ENCODE peak calls at places on chromosomes 4 and X, in six cellular contexts. F, G, A, Z, M and R are unnamed samples.
A peak's percentile ranks its signal among the peaks of the same experiment; 100 is the strongest.

GRCh38 chr4:3368841-3369760 is 72.7 kb upstream of the HGFAC start:
- DNase-seq in F (no peak), G (no peak), A (no peak), Z (no peak), M (peak; percentile 64), R (no peak)

GRCh38 chrX:35046646-35047231 is 104.1 kb downstream of the FAM47B start:
- DNase-seq in F (no peak), G (no peak), A (no peak), Z (no peak), M (no peak), R (no peak)

GRCh38 chr4:67087897-67088296 is 457.4 kb downstream of the CENPC start:
- DNase-seq in F (no peak), G (peak; percentile 6), A (peak; percentile 74), Z (peak; percentile 43), M (no peak), R (no peak)

GRCh38 chrX:14673236-14673635 is 143.9 kb downstream of the GLRA2 start:
- DNase-seq in F (no peak), G (no peak), A (peak; percentile 56), Z (no peak), M (no peak), R (no peak)

GRCh38 chr4:34181891-34182290 is 2062.4 kb downstream of the ARAP2 start:
- DNase-seq in F (no peak), G (no peak), A (peak; percentile 69), Z (no peak), M (no peak), R (no peak)

GRCh38 chrX:6432211-6432610 is 102.7 kb downstream of the VCX3A start:
- DNase-seq in F (no peak), G (no peak), A (no peak), Z (no peak), M (no peak), R (no peak)

GRCh38 chrX:129606918-129607317 is 47.8 kb downstream of the APLN start:
- DNase-seq in F (no peak), G (peak; percentile 44), A (peak; percentile 77), Z (no peak), M (no peak), R (no peak)

GRCh38 chr4:8396762-8397406 is 43.6 kb downstream of the ACOX3 start:
- DNase-seq in F (no peak), G (no peak), A (no peak), Z (no peak), M (peak; percentile 69), R (no peak)

GRCh38 chr4:127533028-127533700 is 99.6 kb upstream of the INTU start:
- DNase-seq in F (no peak), G (no peak), A (no peak), Z (peak; percentile 53), M (no peak), R (no peak)

GRCh38 chrX:46994096-46994495 is 81.9 kb downstream of the JADE3 start:
- DNase-seq in F (no peak), G (no peak), A (no peak), Z (no peak), M (no peak), R (peak; percentile 17)

GRCh38 chr4:122662701-122663100 is 41.8 kb upstream of the IL21 start:
- DNase-seq in F (no peak), G (no peak), A (no peak), Z (no peak), M (no peak), R (no peak)

GRCh38 chrX:37454537-37455285 is 105.5 kb downstream of the PRRG1 start:
- DNase-seq in F (no peak), G (no peak), A (peak; percentile 89), Z (no peak), M (no peak), R (no peak)

GRCh38 chrX:153820601-153821000 is 9.7 kb downstream of the PDZD4 start:
- DNase-seq in F (no peak), G (no peak), A (no peak), Z (no peak), M (no peak), R (no peak)

GRCh38 chr4:67714955-67715354 is 14.0 kb upstream of the UBA6 start:
- DNase-seq in F (no peak), G (no peak), A (no peak), Z (no peak), M (no peak), R (no peak)

GRCh38 chrX:39157796-39158195 is 356.5 kb downstream of the MID1IP1 start:
- DNase-seq in F (no peak), G (no peak), A (no peak), Z (no peak), M (no peak), R (no peak)

GRCh38 chr4:3016839-3017410 is 53.6 kb downstream of the GRK4 start:
- DNase-seq in F (no peak), G (no peak), A (no peak), Z (no peak), M (no peak), R (no peak)

GRCh38 chr4:186596850-186597390 is 41.6 kb upstream of the MTNR1A start:
- DNase-seq in F (no peak), G (no peak), A (no peak), Z (no peak), M (no peak), R (no peak)

GRCh38 chr4:155618183-155618838 is 48.3 kb upstream of the GUCY1A1 start:
- DNase-seq in F (no peak), G (no peak), A (no peak), Z (no peak), M (no peak), R (no peak)

GRCh38 chr4:105710012-105710600 is 1.5 kb downstream of the GSTCD start:
- DNase-seq in F (no peak), G (no peak), A (no peak), Z (no peak), M (no peak), R (no peak)
- H3K27ac ChIP-seq in F (no peak overlapping the region), G (no peak overlapping the region), A (no peak overlapping the region), Z (no peak overlapping the region), M (no peak overlapping the region), R (no peak overlapping the region)

DNA sequence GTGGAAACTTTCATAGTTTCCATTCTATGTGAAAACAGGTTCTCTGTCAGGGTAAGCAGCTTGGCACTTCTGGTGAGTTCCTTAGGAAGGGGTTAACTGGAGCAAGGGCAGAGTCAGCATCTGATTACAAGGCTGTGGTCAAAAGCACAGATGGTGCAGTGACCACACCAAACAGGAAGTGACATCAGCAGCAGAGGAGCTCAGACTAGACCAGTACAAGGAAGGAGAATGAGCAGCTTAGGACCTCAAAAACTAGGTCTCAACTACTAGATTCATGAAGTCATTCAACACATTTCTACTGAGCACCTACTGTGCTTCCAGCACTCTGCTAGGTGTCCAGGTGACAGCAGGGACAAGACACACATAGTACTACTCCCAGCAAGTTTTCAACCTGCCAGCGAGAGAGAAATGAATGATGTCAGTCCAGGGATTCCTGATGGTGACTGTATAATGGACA is 130.2 kb downstream of the AMELX start:
- DNase-seq in F (no peak), G (no peak), A (peak; percentile 51), Z (peak; percentile 65), M (no peak), R (no peak)
- H3K27ac ChIP-seq in F (peak overlapping the region; percentile 49), G (no peak overlapping the region), A (no peak overlapping the region), Z (peak overlapping the region; percentile 11), M (no peak overlapping the region), R (no peak overlapping the region)

DNA sequence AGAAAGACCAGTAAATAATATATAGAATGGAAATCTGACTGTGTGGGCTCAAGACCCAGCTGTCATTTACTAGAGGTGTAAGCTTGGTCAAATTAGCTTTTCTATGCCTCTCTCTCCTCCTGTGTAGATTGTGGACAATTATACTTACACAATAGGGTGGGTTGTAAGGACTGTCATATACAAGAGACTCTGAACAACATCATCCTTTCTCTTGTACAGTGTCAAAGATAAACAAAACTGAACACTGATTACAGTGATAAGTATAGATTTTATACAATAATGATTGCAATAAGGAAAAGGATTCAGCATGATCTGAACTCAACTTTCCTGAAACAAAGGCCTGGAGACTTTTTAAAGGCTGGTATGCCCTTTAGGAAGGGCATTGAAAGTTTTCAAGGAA is 429.2 kb upstream of the HS3ST1 start:
- DNase-seq in F (no peak), G (no peak), A (no peak), Z (no peak), M (no peak), R (no peak)
- H3K27ac ChIP-seq in F (no peak overlapping the region), G (no peak overlapping the region), A (no peak overlapping the region), Z (no peak overlapping the region), M (no peak overlapping the region), R (no peak overlapping the region)

GRCh38 chr4:6190486-6190885 is 9.9 kb downstream of the JAKMIP1 start:
- DNase-seq in F (no peak), G (no peak), A (no peak), Z (no peak), M (no peak), R (no peak)

GRCh38 chr4:6194458-6195195 is 5.7 kb downstream of the JAKMIP1 start:
- DNase-seq in F (no peak), G (no peak), A (no peak), Z (no peak), M (no peak), R (peak; percentile 56)

GRCh38 chr4:6191448-6192130 is 8.8 kb downstream of the JAKMIP1 start:
- DNase-seq in F (no peak), G (no peak), A (no peak), Z (no peak), M (no peak), R (no peak)

GRCh38 chr4:6193399-6193798 is 7.0 kb downstream of the JAKMIP1 start:
- DNase-seq in F (no peak), G (no peak), A (no peak), Z (no peak), M (no peak), R (peak; percentile 18)

GRCh38 chr4:6192245-6192644 is 8.1 kb downstream of the JAKMIP1 start:
- DNase-seq in F (no peak), G (no peak), A (peak; percentile 19), Z (no peak), M (no peak), R (no peak)
- H3K27ac ChIP-seq in F (no peak overlapping the region), G (no peak overlapping the region), A (no peak overlapping the region), Z (no peak overlapping the region), M (no peak overlapping the region), R (no peak overlapping the region)

DNA sequence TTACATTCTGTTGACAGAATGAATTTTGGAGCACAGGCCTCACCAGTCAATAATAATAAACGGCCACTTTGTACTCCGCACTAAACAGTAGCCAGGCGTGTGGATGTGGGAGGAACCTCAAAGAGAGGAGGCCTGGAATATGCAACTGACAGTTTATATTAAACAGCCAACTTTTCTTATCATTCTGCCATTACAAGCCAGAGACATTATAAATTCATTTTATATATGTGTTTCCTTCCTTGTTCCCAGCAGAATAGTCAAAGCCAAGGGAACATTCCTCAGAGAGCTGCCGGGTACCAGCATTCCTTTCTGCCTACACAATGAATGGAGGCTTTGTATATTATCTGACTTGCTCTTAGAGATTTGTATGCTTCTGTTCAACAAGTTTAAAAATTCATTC is 436.5 kb upstream of the FTHL17 start:
- DNase-seq in F (no peak), G (no peak), A (no peak), Z (no peak), M (no peak), R (no peak)
- H3K27ac ChIP-seq in F (no peak overlapping the region), G (no peak overlapping the region), A (no peak overlapping the region), Z (no peak overlapping the region), M (no peak overlapping the region), R (no peak overlapping the region)

GRCh38 chr4:147542229-147542990 is 61.5 kb downstream of the EDNRA start:
- DNase-seq in F (no peak), G (no peak), A (peak; percentile 17), Z (no peak), M (no peak), R (no peak)
- H3K27ac ChIP-seq in F (no peak overlapping the region), G (no peak overlapping the region), A (peak overlapping the region; percentile 82), Z (no peak overlapping the region), M (no peak overlapping the region), R (no peak overlapping the region)

GRCh38 chr4:157702821-157703220 is 470.0 kb downstream of the GASK1B start:
- DNase-seq in F (no peak), G (no peak), A (no peak), Z (no peak), M (no peak), R (no peak)
- H3K27ac ChIP-seq in F (no peak overlapping the region), G (no peak overlapping the region), A (no peak overlapping the region), Z (no peak overlapping the region), M (no peak overlapping the region), R (no peak overlapping the region)